ENCODE peak calls at places on chromosomes 7 and 10, in four cellular contexts. S is A549, L is HepG2, R is GM12878. M is an unnamed sample.

GRCh38 chr7:15561840-15562239 is at the start of gene AGMO:
- DNase-seq in L (peak), S (peak), R (no peak), M (no peak)

GRCh38 chr10:84004206-84004605 is 135.1 kb upstream of the GHITM start:
- DNase-seq in S (no peak), R (no peak), L (no peak), M (no peak)

GRCh38 chr7:143321734-143322133 is 5.8 kb downstream of the CLCN1 start:
- DNase-seq in R (no peak), L (no peak), S (peak), M (no peak)

GRCh38 chr10:131859341-131860020 is 41.3 kb upstream of the PPP2R2D start:
- DNase-seq in S (no peak), R (no peak), L (no peak), M (no peak)

GRCh38 chr10:91598211-91598981 is 34.5 kb downstream of the PPP1R3C start:
- DNase-seq in S (peak), R (no peak), L (no peak), M (no peak)

GRCh38 chr7:94375167-94375566 is 19.5 kb upstream of the COL1A2 start:
- DNase-seq in L (no peak), S (no peak), R (no peak), M (no peak)

GRCh38 chr7:16647435-16647960 is 1.5 kb downstream of the BZW2 start:
- DNase-seq in L (no peak), S (no peak), R (no peak), M (no peak)

GRCh38 chr10:93495654-93496321 is 624 bp upstream of the CEP55 start:
- DNase-seq in R (no peak), L (peak), S (peak), M (peak)

GRCh38 chr7:90955641-90956207 is 308.5 kb upstream of the FZD1 start:
- DNase-seq in R (no peak), L (no peak), S (no peak), M (no peak)

GRCh38 chr10:99521474-99522077 is 11.2 kb upstream of the NKX2-3 start:
- DNase-seq in L (peak), R (no peak), S (no peak), M (no peak)

GRCh38 chr7:66255533-66256100 is 50.5 kb downstream of the TPST1 start:
- DNase-seq in L (no peak), R (no peak), S (no peak), M (no peak)

GRCh38 chr10:94279835-94280709 is 82.7 kb downstream of the NOC3L start:
- DNase-seq in S (peak), R (peak), L (peak), M (peak)

GRCh38 chr7:3964980-3965606 is 664.0 kb downstream of the SDK1 start:
- DNase-seq in L (no peak), S (no peak), R (no peak), M (no peak)

GRCh38 chr7:147298611-147299043 is 1182.0 kb downstream of the CNTNAP2 start:
- DNase-seq in L (no peak), R (no peak), S (no peak), M (no peak)

GRCh38 chr10:127973810-127974311 is 67.0 kb downstream of the PTPRE start:
- DNase-seq in S (no peak), L (no peak), R (no peak), M (no peak)

GRCh38 chr10:28930520-28931495 is 253.5 kb downstream of the BAMBI start:
- DNase-seq in L (no peak), S (no peak), R (no peak), M (no peak)

GRCh38 chr10:21523007-21523406 is 2.5 kb downstream of the SKIDA1 start:
- DNase-seq in R (no peak), S (peak), L (no peak), M (no peak)

GRCh38 chr10:37015498-37015897 is 109.9 kb upstream of the ANKRD30A start:
- DNase-seq in L (no peak), S (no peak), R (no peak), M (no peak)

GRCh38 chr7:149883452-149883861 is 9.7 kb downstream of the ATP6V0E2 start:
- DNase-seq in S (peak), L (peak), R (no peak), M (peak)

GRCh38 chr10:127302343-127302742 is 106.0 kb upstream of the INSYN2A start:
- DNase-seq in R (no peak), L (peak), S (no peak), M (no peak)

GRCh38 chr7:16914771-16915170 is 33.0 kb upstream of the AGR3 start:
- DNase-seq in L (peak), S (peak), R (no peak), M (no peak)

GRCh38 chr10:31075434-31075833 is 43.8 kb upstream of the ZNF438 start:
- DNase-seq in L (no peak), R (no peak), S (peak), M (no peak)

GRCh38 chr7:12137283-12137682 is 73.8 kb upstream of the TMEM106B start:
- DNase-seq in L (no peak), R (no peak), S (peak), M (no peak)

GRCh38 chr7:124635416-124635815 is 130.2 kb downstream of the GPR37 start:
- DNase-seq in S (no peak), R (no peak), L (no peak), M (no peak)

GRCh38 chr7:2219606-2220005 is 13.1 kb downstream of the MAD1L1 start:
- DNase-seq in S (no peak), L (no peak), R (no peak), M (no peak)

GRCh38 chr10:126384269-126384873 is 3.9 kb downstream of the ADAM12 start:
- DNase-seq in L (no peak), S (peak), R (no peak), M (no peak)

GRCh38 chr7:27112960-27113949 is 10.8 kb upstream of the HOXA2 start:
- DNase-seq in S (peak), L (no peak), R (no peak), M (no peak)

GRCh38 chr10:110141185-110141584 is 66.2 kb upstream of the MXI1 start:
- DNase-seq in S (no peak), L (no peak), R (no peak), M (no peak)
- TF ChIP-seq POLR2AphosphoS2 in S (no peak), L (no peak), R (no peak), M (no peak)

GRCh38 chr10:96236876-96237275 is 34.5 kb downstream of the BLNK start:
- DNase-seq in R (no peak), S (no peak), L (no peak), M (no peak)
- TF ChIP-seq CHD2 in R (no peak), S (no peak), L (no peak), M (no peak)

GRCh38 chr7:18684899-18685298 is 189.3 kb downstream of the HDAC9 start:
- DNase-seq in R (no peak), S (no peak), L (no peak), M (no peak)
- TF ChIP-seq POLR2AphosphoS2 in R (no peak), S (no peak), L (no peak), M (no peak)

GRCh38 chr10:89873047-89873446 is 171.7 kb downstream of the KIF20B start:
- DNase-seq in L (no peak), S (no peak), R (no peak), M (no peak)

GRCh38 chr10:89869180-89869579 is 167.8 kb downstream of the KIF20B start:
- DNase-seq in R (no peak), S (no peak), L (no peak), M (no peak)

GRCh38 chr10:89869757-89870156 is 168.4 kb downstream of the KIF20B start:
- DNase-seq in R (no peak), L (no peak), S (no peak), M (no peak)

DNA sequence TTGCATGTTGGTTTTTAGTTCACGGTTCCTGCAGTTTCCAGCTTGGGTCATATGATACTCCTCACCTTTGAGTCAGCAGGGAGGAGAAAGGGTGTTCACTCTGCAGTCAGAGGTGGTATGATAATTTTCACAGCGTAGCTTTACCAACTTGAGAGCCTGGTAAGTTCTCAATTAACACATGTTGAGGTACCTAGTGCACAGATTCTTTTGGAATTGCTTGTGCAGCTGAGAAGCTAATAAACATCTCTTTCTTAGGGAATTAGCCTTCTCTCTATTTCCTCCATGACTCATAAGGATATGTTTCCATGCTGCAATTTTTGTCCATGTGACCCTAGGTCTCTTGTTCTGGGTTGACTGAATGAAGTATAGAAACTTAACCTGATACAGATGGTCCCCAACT is 166.6 kb downstream of the KIF20B start:
- DNase-seq in R (no peak), S (no peak), L (no peak), M (no peak)
- TF ChIP-seq CHD2 in R (no peak), S (no peak), L (no peak), M (no peak)

M was measured in K562.